ENCODE peak calls at places on chromosomes 4 and X, in five cellular contexts. One of them, this sample, is unnamed.

GRCh38 chrX:3244203-3244743 is 102.2 kb downstream of the MXRA5 start:
- DNase-seq in GM23338: no peak
- DNase-seq in stimulated activated CD8-positive, alpha-beta memory T cell treated with anti-CD3 and anti-CD28 coated beads, Interleukin-2, amount 100 ng/mL, for 1 hour: no peak
- DNase-seq in activated CD8-positive, alpha-beta memory T cell treated with anti-CD3 and anti-CD28 coated beads for 48 hours: no peak
- DNase-seq in H54: no peak
- DNase-seq in this sample: no peak

GRCh38 chrX:54415534-54416350 is 24.5 kb upstream of the TSR2 start:
- DNase-seq in GM23338: peak; percentile 69
- DNase-seq in stimulated activated CD8-positive, alpha-beta memory T cell treated with anti-CD3 and anti-CD28 coated beads, Interleukin-2, amount 100 ng/mL, for 1 hour: no peak
- DNase-seq in activated CD8-positive, alpha-beta memory T cell treated with anti-CD3 and anti-CD28 coated beads for 48 hours: no peak
- DNase-seq in H54: no peak
- DNase-seq in this sample: no peak

GRCh38 chrX:116232833-116233232 is 62.3 kb downstream of the AGTR2 start:
- DNase-seq in GM23338: no peak
- DNase-seq in stimulated activated CD8-positive, alpha-beta memory T cell treated with anti-CD3 and anti-CD28 coated beads, Interleukin-2, amount 100 ng/mL, for 1 hour: no peak
- DNase-seq in activated CD8-positive, alpha-beta memory T cell treated with anti-CD3 and anti-CD28 coated beads for 48 hours: no peak
- DNase-seq in H54: no peak
- DNase-seq in this sample: no peak

GRCh38 chrX:30060718-30061117 is 154.6 kb upstream of the MAGEB2 start:
- DNase-seq in GM23338: peak; percentile 41
- DNase-seq in stimulated activated CD8-positive, alpha-beta memory T cell treated with anti-CD3 and anti-CD28 coated beads, Interleukin-2, amount 100 ng/mL, for 1 hour: no peak
- DNase-seq in activated CD8-positive, alpha-beta memory T cell treated with anti-CD3 and anti-CD28 coated beads for 48 hours: no peak
- DNase-seq in H54: no peak
- DNase-seq in this sample: no peak

GRCh38 chr4:73520821-73521220 is 39.3 kb downstream of the AFM start:
- DNase-seq in GM23338: peak; percentile 51
- DNase-seq in stimulated activated CD8-positive, alpha-beta memory T cell treated with anti-CD3 and anti-CD28 coated beads, Interleukin-2, amount 100 ng/mL, for 1 hour: no peak
- DNase-seq in activated CD8-positive, alpha-beta memory T cell treated with anti-CD3 and anti-CD28 coated beads for 48 hours: no peak
- DNase-seq in H54: no peak
- DNase-seq in this sample: no peak

GRCh38 chr4:46839128-46839527 is 69.9 kb downstream of the COX7B2 start:
- DNase-seq in GM23338: peak; percentile 61
- DNase-seq in stimulated activated CD8-positive, alpha-beta memory T cell treated with anti-CD3 and anti-CD28 coated beads, Interleukin-2, amount 100 ng/mL, for 1 hour: no peak
- DNase-seq in activated CD8-positive, alpha-beta memory T cell treated with anti-CD3 and anti-CD28 coated beads for 48 hours: no peak
- DNase-seq in H54: no peak
- DNase-seq in this sample: no peak

GRCh38 chr4:150126201-150126879 is 48.1 kb downstream of the DCLK2 start:
- DNase-seq in GM23338: no peak
- DNase-seq in stimulated activated CD8-positive, alpha-beta memory T cell treated with anti-CD3 and anti-CD28 coated beads, Interleukin-2, amount 100 ng/mL, for 1 hour: no peak
- DNase-seq in activated CD8-positive, alpha-beta memory T cell treated with anti-CD3 and anti-CD28 coated beads for 48 hours: no peak
- DNase-seq in H54: no peak
- DNase-seq in this sample: no peak

GRCh38 chrX:111207851-111208250 is 62.4 kb downstream of the CAPN6 start:
- DNase-seq in GM23338: no peak
- DNase-seq in stimulated activated CD8-positive, alpha-beta memory T cell treated with anti-CD3 and anti-CD28 coated beads, Interleukin-2, amount 100 ng/mL, for 1 hour: no peak
- DNase-seq in activated CD8-positive, alpha-beta memory T cell treated with anti-CD3 and anti-CD28 coated beads for 48 hours: no peak
- DNase-seq in H54: no peak
- DNase-seq in this sample: no peak

GRCh38 chrX:115892787-115893671 is 277.5 kb upstream of the AGTR2 start:
- DNase-seq in GM23338: peak; percentile 38
- DNase-seq in stimulated activated CD8-positive, alpha-beta memory T cell treated with anti-CD3 and anti-CD28 coated beads, Interleukin-2, amount 100 ng/mL, for 1 hour: no peak
- DNase-seq in activated CD8-positive, alpha-beta memory T cell treated with anti-CD3 and anti-CD28 coated beads for 48 hours: no peak
- DNase-seq in H54: peak; percentile 86
- DNase-seq in this sample: peak; percentile 50

GRCh38 chr4:151198748-151199147 is 78.2 kb upstream of the PRSS48 start:
- DNase-seq in GM23338: no peak
- DNase-seq in stimulated activated CD8-positive, alpha-beta memory T cell treated with anti-CD3 and anti-CD28 coated beads, Interleukin-2, amount 100 ng/mL, for 1 hour: no peak
- DNase-seq in activated CD8-positive, alpha-beta memory T cell treated with anti-CD3 and anti-CD28 coated beads for 48 hours: no peak
- DNase-seq in H54: no peak
- DNase-seq in this sample: no peak

GRCh38 chr4:81913427-81913878 is 441.7 kb upstream of the RASGEF1B start:
- DNase-seq in GM23338: peak; percentile 94
- DNase-seq in stimulated activated CD8-positive, alpha-beta memory T cell treated with anti-CD3 and anti-CD28 coated beads, Interleukin-2, amount 100 ng/mL, for 1 hour: peak; percentile 16
- DNase-seq in activated CD8-positive, alpha-beta memory T cell treated with anti-CD3 and anti-CD28 coated beads for 48 hours: peak; percentile 6
- DNase-seq in H54: peak; percentile 18
- DNase-seq in this sample: no peak

GRCh38 chrX:101442095-101442494 is 34.1 kb downstream of the HNRNPH2 start:
- DNase-seq in GM23338: no peak
- DNase-seq in stimulated activated CD8-positive, alpha-beta memory T cell treated with anti-CD3 and anti-CD28 coated beads, Interleukin-2, amount 100 ng/mL, for 1 hour: no peak
- DNase-seq in activated CD8-positive, alpha-beta memory T cell treated with anti-CD3 and anti-CD28 coated beads for 48 hours: no peak
- DNase-seq in H54: no peak
- DNase-seq in this sample: no peak

GRCh38 chr4:137981277-137981676 is 260.9 kb downstream of the SLC7A11 start:
- DNase-seq in GM23338: no peak
- DNase-seq in stimulated activated CD8-positive, alpha-beta memory T cell treated with anti-CD3 and anti-CD28 coated beads, Interleukin-2, amount 100 ng/mL, for 1 hour: no peak
- DNase-seq in activated CD8-positive, alpha-beta memory T cell treated with anti-CD3 and anti-CD28 coated beads for 48 hours: no peak
- DNase-seq in H54: no peak
- DNase-seq in this sample: no peak

GRCh38 chr4:165625281-165625680 is 246.5 kb downstream of the CPE start:
- DNase-seq in GM23338: no peak
- DNase-seq in stimulated activated CD8-positive, alpha-beta memory T cell treated with anti-CD3 and anti-CD28 coated beads, Interleukin-2, amount 100 ng/mL, for 1 hour: no peak
- DNase-seq in activated CD8-positive, alpha-beta memory T cell treated with anti-CD3 and anti-CD28 coated beads for 48 hours: no peak
- DNase-seq in H54: no peak
- DNase-seq in this sample: no peak

GRCh38 chr4:103994059-103994458 is 274.3 kb upstream of the TACR3 start:
- DNase-seq in GM23338: peak; percentile 70
- DNase-seq in stimulated activated CD8-positive, alpha-beta memory T cell treated with anti-CD3 and anti-CD28 coated beads, Interleukin-2, amount 100 ng/mL, for 1 hour: no peak
- DNase-seq in activated CD8-positive, alpha-beta memory T cell treated with anti-CD3 and anti-CD28 coated beads for 48 hours: no peak
- DNase-seq in H54: no peak
- DNase-seq in this sample: no peak

GRCh38 chr4:67883463-67883862 is 339 bp downstream of the TMPRSS11D start:
- DNase-seq in GM23338: no peak
- DNase-seq in stimulated activated CD8-positive, alpha-beta memory T cell treated with anti-CD3 and anti-CD28 coated beads, Interleukin-2, amount 100 ng/mL, for 1 hour: no peak
- DNase-seq in activated CD8-positive, alpha-beta memory T cell treated with anti-CD3 and anti-CD28 coated beads for 48 hours: no peak
- DNase-seq in H54: no peak
- DNase-seq in this sample: no peak

GRCh38 chr4:38203609-38204008 is 243.4 kb downstream of the PTTG2 start:
- DNase-seq in GM23338: no peak
- DNase-seq in stimulated activated CD8-positive, alpha-beta memory T cell treated with anti-CD3 and anti-CD28 coated beads, Interleukin-2, amount 100 ng/mL, for 1 hour: no peak
- DNase-seq in activated CD8-positive, alpha-beta memory T cell treated with anti-CD3 and anti-CD28 coated beads for 48 hours: no peak
- DNase-seq in H54: no peak
- DNase-seq in this sample: no peak

GRCh38 chr4:122775039-122775438 is 42.5 kb downstream of the BBS12 start:
- DNase-seq in GM23338: no peak
- DNase-seq in stimulated activated CD8-positive, alpha-beta memory T cell treated with anti-CD3 and anti-CD28 coated beads, Interleukin-2, amount 100 ng/mL, for 1 hour: no peak
- DNase-seq in activated CD8-positive, alpha-beta memory T cell treated with anti-CD3 and anti-CD28 coated beads for 48 hours: no peak
- DNase-seq in H54: no peak
- DNase-seq in this sample: no peak

GRCh38 chr4:150056569-150056968 is 21.7 kb upstream of the DCLK2 start:
- DNase-seq in GM23338: no peak
- DNase-seq in stimulated activated CD8-positive, alpha-beta memory T cell treated with anti-CD3 and anti-CD28 coated beads, Interleukin-2, amount 100 ng/mL, for 1 hour: no peak
- DNase-seq in activated CD8-positive, alpha-beta memory T cell treated with anti-CD3 and anti-CD28 coated beads for 48 hours: no peak
- DNase-seq in H54: no peak
- DNase-seq in this sample: no peak

GRCh38 chr4:137531951-137532868 is at the start of gene PCDH18:
- DNase-seq in GM23338: peak; percentile 93
- DNase-seq in stimulated activated CD8-positive, alpha-beta memory T cell treated with anti-CD3 and anti-CD28 coated beads, Interleukin-2, amount 100 ng/mL, for 1 hour: no peak
- DNase-seq in activated CD8-positive, alpha-beta memory T cell treated with anti-CD3 and anti-CD28 coated beads for 48 hours: no peak
- DNase-seq in H54: peak; percentile 19
- DNase-seq in this sample: no peak

GRCh38 chrX:46637937-46638336 is 64.4 kb downstream of the CHST7 start:
- DNase-seq in GM23338: no peak
- DNase-seq in stimulated activated CD8-positive, alpha-beta memory T cell treated with anti-CD3 and anti-CD28 coated beads, Interleukin-2, amount 100 ng/mL, for 1 hour: no peak
- DNase-seq in activated CD8-positive, alpha-beta memory T cell treated with anti-CD3 and anti-CD28 coated beads for 48 hours: no peak
- DNase-seq in H54: peak; percentile 6
- DNase-seq in this sample: no peak

GRCh38 chr4:66016240-66016639 is 346.0 kb upstream of the EPHA5 start:
- DNase-seq in GM23338: no peak
- DNase-seq in stimulated activated CD8-positive, alpha-beta memory T cell treated with anti-CD3 and anti-CD28 coated beads, Interleukin-2, amount 100 ng/mL, for 1 hour: no peak
- DNase-seq in activated CD8-positive, alpha-beta memory T cell treated with anti-CD3 and anti-CD28 coated beads for 48 hours: no peak
- DNase-seq in H54: no peak
- DNase-seq in this sample: no peak

GRCh38 chrX:107226766-107227165 is 20.4 kb downstream of the DNAAF6 start:
- DNase-seq in GM23338: no peak
- DNase-seq in stimulated activated CD8-positive, alpha-beta memory T cell treated with anti-CD3 and anti-CD28 coated beads, Interleukin-2, amount 100 ng/mL, for 1 hour: no peak
- DNase-seq in activated CD8-positive, alpha-beta memory T cell treated with anti-CD3 and anti-CD28 coated beads for 48 hours: no peak
- DNase-seq in H54: no peak
- DNase-seq in this sample: no peak

GRCh38 chr4:63757919-63758318 is 651.3 kb downstream of the TECRL start:
- DNase-seq in GM23338: no peak
- DNase-seq in stimulated activated CD8-positive, alpha-beta memory T cell treated with anti-CD3 and anti-CD28 coated beads, Interleukin-2, amount 100 ng/mL, for 1 hour: no peak
- DNase-seq in activated CD8-positive, alpha-beta memory T cell treated with anti-CD3 and anti-CD28 coated beads for 48 hours: no peak
- DNase-seq in H54: no peak
- DNase-seq in this sample: no peak

GRCh38 chrX:8724176-8724757 is 7.7 kb downstream of the ANOS1 start:
- DNase-seq in GM23338: peak; percentile 83
- DNase-seq in stimulated activated CD8-positive, alpha-beta memory T cell treated with anti-CD3 and anti-CD28 coated beads, Interleukin-2, amount 100 ng/mL, for 1 hour: no peak
- DNase-seq in activated CD8-positive, alpha-beta memory T cell treated with anti-CD3 and anti-CD28 coated beads for 48 hours: no peak
- DNase-seq in H54: no peak
- DNase-seq in this sample: no peak

GRCh38 chr4:42371306-42372063 is 25.8 kb upstream of the SHISA3 start:
- DNase-seq in GM23338: peak; percentile 57
- DNase-seq in stimulated activated CD8-positive, alpha-beta memory T cell treated with anti-CD3 and anti-CD28 coated beads, Interleukin-2, amount 100 ng/mL, for 1 hour: no peak
- DNase-seq in activated CD8-positive, alpha-beta memory T cell treated with anti-CD3 and anti-CD28 coated beads for 48 hours: no peak
- DNase-seq in H54: peak; percentile 8
- DNase-seq in this sample: no peak

GRCh38 chr4:168917150-168917779 is 92.8 kb downstream of the CBR4 start:
- DNase-seq in GM23338: peak; percentile 78
- DNase-seq in stimulated activated CD8-positive, alpha-beta memory T cell treated with anti-CD3 and anti-CD28 coated beads, Interleukin-2, amount 100 ng/mL, for 1 hour: no peak
- DNase-seq in activated CD8-positive, alpha-beta memory T cell treated with anti-CD3 and anti-CD28 coated beads for 48 hours: no peak
- DNase-seq in H54: no peak
- DNase-seq in this sample: no peak

GRCh38 chr4:73870260-73870659 is 1.1 kb downstream of the CXCL1 start:
- DNase-seq in GM23338: peak; percentile 11
- DNase-seq in stimulated activated CD8-positive, alpha-beta memory T cell treated with anti-CD3 and anti-CD28 coated beads, Interleukin-2, amount 100 ng/mL, for 1 hour: no peak
- DNase-seq in activated CD8-positive, alpha-beta memory T cell treated with anti-CD3 and anti-CD28 coated beads for 48 hours: no peak
- DNase-seq in H54: no peak
- DNase-seq in this sample: no peak

GRCh38 chrX:39972340-39972739 is 125.4 kb downstream of the BCOR start:
- DNase-seq in GM23338: no peak
- DNase-seq in stimulated activated CD8-positive, alpha-beta memory T cell treated with anti-CD3 and anti-CD28 coated beads, Interleukin-2, amount 100 ng/mL, for 1 hour: no peak
- DNase-seq in activated CD8-positive, alpha-beta memory T cell treated with anti-CD3 and anti-CD28 coated beads for 48 hours: no peak
- DNase-seq in H54: no peak
- DNase-seq in this sample: no peak

GRCh38 chrX:31483336-31483735 is 411.5 kb upstream of the FTHL17 start:
- DNase-seq in GM23338: no peak
- DNase-seq in stimulated activated CD8-positive, alpha-beta memory T cell treated with anti-CD3 and anti-CD28 coated beads, Interleukin-2, amount 100 ng/mL, for 1 hour: no peak
- DNase-seq in activated CD8-positive, alpha-beta memory T cell treated with anti-CD3 and anti-CD28 coated beads for 48 hours: no peak
- DNase-seq in H54: no peak
- DNase-seq in this sample: no peak

GRCh38 chr4:88841635-88842034 is 144.0 kb upstream of the NAP1L5 start:
- DNase-seq in GM23338: no peak
- DNase-seq in stimulated activated CD8-positive, alpha-beta memory T cell treated with anti-CD3 and anti-CD28 coated beads, Interleukin-2, amount 100 ng/mL, for 1 hour: no peak
- DNase-seq in activated CD8-positive, alpha-beta memory T cell treated with anti-CD3 and anti-CD28 coated beads for 48 hours: no peak
- DNase-seq in H54: no peak
- DNase-seq in this sample: no peak

GRCh38 chr4:15262396-15262795 is 165.4 kb upstream of the C1QTNF7 start:
- DNase-seq in GM23338: no peak
- DNase-seq in stimulated activated CD8-positive, alpha-beta memory T cell treated with anti-CD3 and anti-CD28 coated beads, Interleukin-2, amount 100 ng/mL, for 1 hour: no peak
- DNase-seq in activated CD8-positive, alpha-beta memory T cell treated with anti-CD3 and anti-CD28 coated beads for 48 hours: no peak
- DNase-seq in H54: no peak
- DNase-seq in this sample: no peak